ENCODE peak calls at places on chromosomes 16 and 17, in eight cellular contexts. N is HCT116, X is body of pancreas, F is psoas muscle, P is progenitor cell of endocrine pancreas, U is right lobe of liver, W is AG10803, M is lung. C is an unnamed sample.

GRCh38 chr16:81927561-81928185 is 83.6 kb downstream of the SDR42E1 start:
- DNase-seq in U (no peak), M (no peak), F (no peak), N (no peak), W (no peak), P (no peak), X (no peak), C (no peak)

GRCh38 chr17:41082565-41083136 is 1.3 kb upstream of the KRTAP4-7 start:
- DNase-seq in U (no peak), M (no peak), X (no peak), F (no peak), W (peak), P (no peak), N (no peak), C (no peak)

GRCh38 chr17:18117533-18117932 is 9.0 kb downstream of the MYO15A start:
- DNase-seq in N (no peak), F (no peak), U (peak), W (no peak), P (no peak), X (no peak), M (no peak), C (no peak)

GRCh38 chr17:5272313-5272712 is 9.8 kb upstream of the RABEP1 start:
- DNase-seq in X (no peak), N (no peak), M (no peak), U (no peak), F (no peak), P (no peak), W (no peak), C (peak)

GRCh38 chr16:88697831-88698693 is 8.1 kb downstream of the RNF166 start:
- DNase-seq in X (peak), P (no peak), U (no peak), M (no peak), F (no peak), W (no peak), N (no peak), C (peak)

GRCh38 chr16:88840589-88841215 is 16.0 kb downstream of the GALNS start:
- DNase-seq in M (no peak), N (no peak), P (no peak), X (no peak), W (no peak), F (no peak), U (no peak), C (no peak)

GRCh38 chr17:30221346-30221745 is 14.2 kb downstream of the SLC6A4 start:
- DNase-seq in P (no peak), M (no peak), U (no peak), F (no peak), W (no peak), N (no peak), X (no peak), C (no peak)

GRCh38 chr17:26765860-26766709 is 527.8 kb upstream of the WSB1 start:
- DNase-seq in U (no peak), P (no peak), F (peak), N (no peak), M (no peak), W (no peak), X (no peak), C (no peak)

GRCh38 chr17:54992797-54993639 is 24.5 kb downstream of the STXBP4 start:
- DNase-seq in W (peak), F (no peak), N (peak), U (no peak), X (no peak), M (no peak), P (no peak), C (no peak)

GRCh38 chr17:80125656-80126448 is 21.1 kb downstream of the EIF4A3 start:
- DNase-seq in W (peak), U (no peak), M (no peak), P (no peak), F (no peak), N (no peak), X (peak), C (no peak)

GRCh38 chr16:68233835-68234187 is 2.1 kb downstream of the ESRP2 start:
- DNase-seq in P (no peak), W (peak), X (no peak), N (no peak), F (no peak), M (no peak), U (no peak), C (no peak)

GRCh38 chr17:43536236-43537088 is 9.7 kb downstream of the ETV4 start:
- DNase-seq in M (no peak), X (no peak), F (no peak), U (no peak), W (peak), N (no peak), P (no peak), C (no peak)

GRCh38 chr16:89101303-89102034 is 7.8 kb downstream of the ACSF3 start:
- DNase-seq in N (no peak), F (no peak), U (no peak), W (no peak), M (no peak), P (no peak), X (no peak), C (peak)

GRCh38 chr17:2814499-2815341 is 18.5 kb downstream of the RAP1GAP2 start:
- DNase-seq in X (no peak), W (no peak), M (peak), P (no peak), F (peak), N (no peak), U (no peak), C (peak)

GRCh38 chr17:55492951-55493350 is 18.3 kb downstream of the SMIM36 start:
- DNase-seq in W (no peak), N (no peak), P (no peak), X (no peak), M (no peak), U (no peak), F (no peak), C (no peak)

GRCh38 chr16:12095275-12096161 is 119.0 kb downstream of the SNX29 start:
- DNase-seq in F (peak), W (peak), N (peak), P (peak), U (peak), X (peak), M (peak), C (peak)

GRCh38 chr16:88561485-88562369 is 8.5 kb upstream of the ZC3H18 start:
- DNase-seq in N (peak), W (peak), P (no peak), F (peak), X (peak), M (peak), U (no peak), C (peak)

GRCh38 chr16:946048-946395 is 24.8 kb downstream of the LMF1 start:
- DNase-seq in W (no peak), U (no peak), F (peak), M (no peak), X (no peak), N (no peak), P (no peak), C (no peak)

GRCh38 chr16:3857189-3858013 is 23.1 kb downstream of the CREBBP start:
- DNase-seq in F (no peak), P (no peak), X (no peak), M (peak), U (no peak), N (no peak), W (peak), C (no peak)

GRCh38 chr17:82931696-82932060 is 91.9 kb upstream of the ZNF750 start:
- DNase-seq in F (peak), X (peak), U (no peak), W (peak), P (no peak), N (no peak), M (no peak), C (no peak)

GRCh38 chr16:84643677-84644076 is 4.6 kb upstream of the KLHL36 start:
- DNase-seq in F (no peak), W (peak), P (no peak), M (no peak), U (no peak), X (no peak), N (no peak), C (no peak)

GRCh38 chr16:84648595-84649510 is 542 bp downstream of the KLHL36 start:
- DNase-seq in F (peak), N (no peak), U (peak), W (no peak), M (peak), P (peak), X (peak), C (peak)

GRCh38 chr16:84650062-84650991 is 2.0 kb downstream of the KLHL36 start:
- DNase-seq in U (no peak), F (no peak), W (peak), M (no peak), N (no peak), P (no peak), X (no peak), C (no peak)

GRCh38 chr16:84649511-84649861 is 1.2 kb downstream of the KLHL36 start:
- DNase-seq in M (no peak), P (no peak), X (no peak), F (no peak), W (no peak), N (no peak), U (no peak), C (no peak)

GRCh38 chr16:84647830-84648594 is at the start of gene KLHL36:
- DNase-seq in P (peak), U (peak), X (peak), F (peak), W (peak), M (peak), N (no peak), C (peak)
- TF ChIP-seq CTCF in P (peak), U (no peak), X (no peak), F (no peak), W (no peak), M (no peak), N (no peak), C (no peak)

GRCh38 chr16:14489460-14489859 is 140.6 kb downstream of the PARN start:
- DNase-seq in U (no peak), P (no peak), N (peak), W (peak), X (no peak), M (no peak), F (no peak), C (peak)
- TF ChIP-seq CTCF in U (no peak), P (peak), N (peak), W (peak), X (no peak), M (no peak), F (peak), C (peak)

DNA sequence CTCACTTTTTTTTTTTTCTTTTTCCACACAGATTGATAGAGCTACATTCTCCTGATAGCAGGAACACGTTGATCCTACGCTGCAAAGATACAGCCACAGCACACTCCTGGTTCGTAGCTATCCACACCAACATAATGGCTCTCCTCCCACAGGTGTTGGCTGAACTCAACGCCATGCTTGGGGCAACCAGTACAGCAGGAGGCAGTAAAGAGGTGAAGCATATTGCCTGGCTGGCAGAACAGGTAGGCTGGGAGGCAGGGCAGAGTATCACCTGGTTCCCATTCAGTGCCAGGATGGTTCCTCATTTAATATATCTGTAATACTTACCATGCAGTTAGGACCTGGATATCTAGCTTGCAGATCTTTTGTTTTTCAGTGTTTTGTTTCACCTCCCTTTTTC is 51.1 kb upstream of the VPS4A start:
- DNase-seq in P (no peak), N (no peak), W (no peak), X (peak), M (no peak), U (no peak), F (no peak), C (no peak)
- TF ChIP-seq CTCF in P (no peak), N (peak), W (no peak), X (no peak), M (no peak), U (no peak), F (no peak), C (no peak)

GRCh38 chr17:78276098-78276497 is 44.7 kb downstream of the TMEM235 start:
- DNase-seq in U (no peak), N (no peak), W (no peak), X (no peak), M (no peak), F (no peak), P (no peak), C (no peak)
- TF ChIP-seq CTCF in U (no peak), N (no peak), W (no peak), X (no peak), M (no peak), F (no peak), P (no peak), C (no peak)

C was measured in activated CD8-positive, alpha-beta T cell treated with anti-CD3 and anti-CD28 coated beads for 36 hours.